ENCODE peak calls at places on chromosomes 7 and 10, in eight cellular contexts. A is activated CD8-positive, alpha-beta memory T cell treated with anti-CD3 and anti-CD28 coated beads for 4 hours; Y is NCI-H2029; O is NCI-H748 treated with DMSO at 0.1 percent for 48 hours; N is activated CD4-positive, alpha-beta T cell treated with anti-CD3 and anti-CD28 coated beads for 1 hour; K is GM18507; D is endothelial cell; P is A549. M is an unnamed sample.
A peak's percentile ranks its signal among the peaks of the same experiment; 100 is the strongest.

GRCh38 chr10:132197271-132198067 is 10.7 kb downstream of the DPYSL4 start:
- DNase-seq in D (no peak), O (no peak), A (no peak), N (no peak), K (no peak), Y (no peak), P (no peak), M (no peak)

GRCh38 chr7:151689196-151689971 is 169.7 kb upstream of the RHEB start:
- DNase-seq in P (no peak), K (no peak), N (no peak), D (no peak), Y (peak; percentile 65), O (peak; percentile 53), A (no peak), M (no peak)

GRCh38 chr10:130573446-130573845 is 437.3 kb downstream of the GLRX3 start:
- DNase-seq in A (no peak), D (no peak), O (no peak), P (no peak), K (no peak), N (no peak), Y (no peak), M (no peak)

GRCh38 chr10:127984944-127985343 is 78.0 kb downstream of the PTPRE start:
- DNase-seq in A (no peak), P (no peak), O (no peak), Y (no peak), D (no peak), K (no peak), N (no peak), M (no peak)

GRCh38 chr10:100148353-100149211 is 37.2 kb downstream of the ERLIN1 start:
- DNase-seq in N (no peak), A (peak; percentile 1), P (peak; percentile 37), O (no peak), Y (no peak), D (no peak), K (peak; percentile 28), M (no peak)

GRCh38 chr10:93219347-93219746 is 145.7 kb downstream of the CYP26A1 start:
- DNase-seq in O (no peak), A (no peak), K (no peak), N (no peak), Y (no peak), P (no peak), D (no peak), M (no peak)

GRCh38 chr10:79476645-79477044 is 31.2 kb upstream of the ZCCHC24 start:
- DNase-seq in N (no peak), K (no peak), P (no peak), Y (no peak), D (no peak), A (no peak), O (no peak), M (no peak)

GRCh38 chr7:127907638-127908040 is 123.6 kb downstream of the LRRC4 start:
- DNase-seq in K (no peak), N (no peak), A (no peak), O (no peak), D (no peak), Y (peak; percentile 29), P (no peak), M (no peak)

GRCh38 chr10:36676321-36677169 is 448.9 kb upstream of the ANKRD30A start:
- DNase-seq in Y (no peak), P (no peak), N (no peak), A (no peak), O (peak; percentile 99), D (no peak), K (no peak), M (peak; percentile 40)

GRCh38 chr10:112843623-112844022 is 106.4 kb upstream of the TCF7L2 start:
- DNase-seq in A (no peak), N (no peak), K (no peak), P (no peak), O (no peak), D (no peak), Y (no peak), M (no peak)

GRCh38 chr10:12981570-12981969 is 19.9 kb downstream of the CCDC3 start:
- DNase-seq in Y (no peak), A (no peak), K (no peak), O (no peak), N (no peak), P (peak; percentile 22), D (no peak), M (peak; percentile 7)

GRCh38 chr10:30433286-30433778 is 652 bp upstream of the MAP3K8 start:
- DNase-seq in Y (no peak), O (no peak), K (no peak), P (peak; percentile 90), N (no peak), A (no peak), D (peak; percentile 67), M (no peak)

GRCh38 chr7:26375604-26376207 is 84.0 kb downstream of the SNX10 start:
- DNase-seq in Y (no peak), K (no peak), A (no peak), N (no peak), P (no peak), O (peak; percentile 67), D (no peak), M (no peak)

GRCh38 chr10:61313460-61313859 is 139.7 kb downstream of the TMEM26 start:
- DNase-seq in Y (no peak), N (no peak), O (no peak), K (no peak), A (no peak), P (no peak), D (no peak), M (no peak)

GRCh38 chr10:10138685-10139084 is 879.0 kb upstream of the CELF2 start:
- DNase-seq in N (no peak), D (no peak), Y (no peak), A (no peak), P (no peak), K (no peak), O (no peak), M (no peak)

GRCh38 chr7:95601324-95601723 is 5.0 kb upstream of the PDK4 start:
- DNase-seq in O (no peak), Y (no peak), D (no peak), K (no peak), A (no peak), N (no peak), P (no peak), M (no peak)

GRCh38 chr7:55172881-55173609 is 154.2 kb downstream of the EGFR start:
- DNase-seq in D (no peak), A (no peak), K (no peak), P (no peak), N (no peak), Y (no peak), O (no peak), M (no peak)

GRCh38 chr7:1848911-1849311 is 178.8 kb downstream of the ELFN1 start:
- DNase-seq in K (no peak), N (no peak), A (no peak), Y (no peak), P (no peak), D (no peak), O (no peak), M (no peak)

GRCh38 chr7:48299580-48300169 is 128.4 kb downstream of the ABCA13 start:
- DNase-seq in O (peak; percentile 75), D (peak; percentile 72), A (no peak), N (no peak), Y (peak; percentile 41), P (peak; percentile 54), K (peak; percentile 20), M (peak; percentile 62)

GRCh38 chr10:114343623-114344306 is 60.5 kb downstream of the AFAP1L2 start:
- DNase-seq in A (no peak), D (no peak), P (no peak), O (peak; percentile 69), N (no peak), Y (no peak), K (no peak), M (no peak)

GRCh38 chr10:87054373-87055295 is 34.5 kb downstream of the FAM25A start:
- DNase-seq in O (no peak), D (no peak), A (no peak), N (no peak), P (no peak), K (no peak), Y (no peak), M (peak; percentile 44)

GRCh38 chr10:106576534-106576933 is 588.0 kb downstream of the SORCS1 start:
- DNase-seq in Y (no peak), O (no peak), D (no peak), A (no peak), K (no peak), N (no peak), P (no peak), M (no peak)

GRCh38 chr10:30438016-30438850 is 4.2 kb downstream of the MAP3K8 start:
- DNase-seq in N (no peak), O (no peak), Y (no peak), D (no peak), K (no peak), A (no peak), P (no peak), M (no peak)

GRCh38 chr10:107481881-107482280 is 317.4 kb upstream of the SORCS1 start:
- DNase-seq in K (no peak), D (no peak), O (no peak), P (no peak), N (no peak), A (no peak), Y (no peak), M (no peak)

GRCh38 chr10:118238573-118239240 is 103.4 kb downstream of the FAM204A start:
- DNase-seq in Y (no peak), P (peak; percentile 10), D (no peak), N (no peak), K (no peak), O (no peak), A (no peak), M (peak; percentile 14)

GRCh38 chr10:34200355-34200901 is 614.7 kb downstream of the PARD3 start:
- DNase-seq in P (no peak), K (no peak), D (no peak), Y (no peak), O (peak; percentile 92), N (no peak), A (no peak), M (no peak)

GRCh38 chr10:77756319-77757232 is 119.0 kb upstream of the KCNMA1 start:
- DNase-seq in Y (peak; percentile 3), O (peak; percentile 3), P (peak; percentile 68), N (no peak), D (peak; percentile 57), A (no peak), K (no peak), M (peak; percentile 61)

GRCh38 chr10:62454696-62455451 is 80.7 kb downstream of the ZNF365 start:
- DNase-seq in Y (no peak), A (no peak), D (no peak), K (no peak), O (no peak), N (no peak), P (peak; percentile 60), M (no peak)

GRCh38 chr10:1368772-1369171 is 312.6 kb downstream of the WDR37 start:
- DNase-seq in O (no peak), D (peak; percentile 64), A (no peak), P (peak; percentile 62), K (no peak), N (no peak), Y (no peak), M (no peak)

GRCh38 chr7:93205046-93205445 is 21.2 kb downstream of the HEPACAM2 start:
- DNase-seq in N (no peak), D (no peak), P (no peak), K (no peak), Y (no peak), A (no peak), O (no peak), M (no peak)

GRCh38 chr7:157250605-157251228 is 86.1 kb upstream of the DNAJB6 start:
- DNase-seq in K (peak; percentile 25), D (peak; percentile 71), N (peak; percentile 18), P (peak; percentile 73), Y (peak; percentile 14), A (no peak), O (no peak), M (peak; percentile 35)

M was measured in stromal cell of bone marrow.